ENCODE peak calls at places on chromosomes 1 and 21, in seven cellular contexts. One of them, this sample, is unnamed. For H4K20me1, the result is how much of the 10 kb centered on the place peaks cover.

GRCh38 chr1:97827887-97828286 is 92.9 kb downstream of the DPYD start:
- DNase-seq in GM12878: no peak
- DNase-seq in HepG2: no peak
- DNase-seq in GM23338: peak
- DNase-seq in SK-N-SH: no peak
- DNase-seq in HCT116: no peak
- DNase-seq in K562: no peak
- DNase-seq in this sample: no peak

GRCh38 chr1:67285780-67286488 is 21.7 kb upstream of the IL12RB2 start:
- DNase-seq in HCT116: no peak
- DNase-seq in GM23338: no peak
- DNase-seq in HepG2: no peak
- DNase-seq in K562: no peak
- DNase-seq in GM12878: peak
- DNase-seq in SK-N-SH: no peak
- DNase-seq in this sample: peak

GRCh38 chr1:196178083-196178635 is 430.1 kb downstream of the KCNT2 start:
- DNase-seq in HCT116: no peak
- DNase-seq in SK-N-SH: no peak
- DNase-seq in GM12878: no peak
- DNase-seq in GM23338: no peak
- DNase-seq in HepG2: no peak
- DNase-seq in K562: no peak
- DNase-seq in this sample: no peak

GRCh38 chr1:155649689-155650088 is 38.9 kb downstream of the YY1AP1 start:
- DNase-seq in GM23338: no peak
- DNase-seq in K562: no peak
- DNase-seq in GM12878: no peak
- DNase-seq in HCT116: no peak
- DNase-seq in HepG2: no peak
- DNase-seq in SK-N-SH: no peak
- DNase-seq in this sample: no peak

GRCh38 chr1:5729636-5730145 is 262.5 kb downstream of the NPHP4 start:
- DNase-seq in HCT116: no peak
- DNase-seq in GM23338: no peak
- DNase-seq in K562: no peak
- DNase-seq in HepG2: no peak
- DNase-seq in GM12878: no peak
- DNase-seq in SK-N-SH: no peak
- DNase-seq in this sample: no peak

GRCh38 chr1:152758636-152759035 is 811 bp downstream of the KPRP start:
- DNase-seq in GM12878: no peak
- DNase-seq in GM23338: no peak
- DNase-seq in HepG2: no peak
- DNase-seq in HCT116: no peak
- DNase-seq in SK-N-SH: no peak
- DNase-seq in K562: no peak
- DNase-seq in this sample: no peak

GRCh38 chr1:25869909-25870606 is 5.5 kb downstream of the PAQR7 start:
- DNase-seq in HCT116: no peak
- DNase-seq in GM12878: no peak
- DNase-seq in K562: peak
- DNase-seq in HepG2: no peak
- DNase-seq in SK-N-SH: peak
- DNase-seq in GM23338: peak
- DNase-seq in this sample: no peak

GRCh38 chr1:14598498-14599172 is at the start of gene KAZN:
- DNase-seq in HepG2: no peak
- DNase-seq in SK-N-SH: peak
- DNase-seq in K562: no peak
- DNase-seq in HCT116: no peak
- DNase-seq in GM12878: no peak
- DNase-seq in GM23338: peak
- DNase-seq in this sample: no peak

GRCh38 chr1:160438320-160438918 is 38.1 kb downstream of the VANGL2 start:
- DNase-seq in GM23338: no peak
- DNase-seq in GM12878: no peak
- DNase-seq in HCT116: no peak
- DNase-seq in SK-N-SH: no peak
- DNase-seq in K562: peak
- DNase-seq in HepG2: no peak
- DNase-seq in this sample: no peak

GRCh38 chr1:29883360-29883759 is 647.0 kb downstream of the PTPRU start:
- DNase-seq in HepG2: no peak
- DNase-seq in GM12878: no peak
- DNase-seq in SK-N-SH: no peak
- DNase-seq in GM23338: no peak
- DNase-seq in K562: no peak
- DNase-seq in HCT116: no peak
- DNase-seq in this sample: no peak

GRCh38 chr1:2443285-2444137 is 31.1 kb upstream of the PEX10 start:
- DNase-seq in HCT116: no peak
- DNase-seq in K562: no peak
- DNase-seq in GM12878: no peak
- DNase-seq in SK-N-SH: peak
- DNase-seq in GM23338: peak
- DNase-seq in HepG2: no peak
- DNase-seq in this sample: no peak

GRCh38 chr21:31176725-31177124 is 138.4 kb upstream of the KRTAP19-8 start:
- DNase-seq in SK-N-SH: no peak
- DNase-seq in HCT116: no peak
- DNase-seq in GM12878: no peak
- DNase-seq in HepG2: no peak
- DNase-seq in K562: no peak
- DNase-seq in GM23338: no peak
- DNase-seq in this sample: no peak

GRCh38 chr1:54377040-54377691 is 29.0 kb downstream of the SSBP3 start:
- DNase-seq in GM12878: no peak
- DNase-seq in SK-N-SH: no peak
- DNase-seq in HepG2: no peak
- DNase-seq in K562: peak
- DNase-seq in GM23338: no peak
- DNase-seq in HCT116: no peak
- DNase-seq in this sample: no peak
- TF ChIP-seq POLR2AphosphoS5 in GM12878: no peak
- TF ChIP-seq POLR2AphosphoS5 in SK-N-SH: no peak
- TF ChIP-seq POLR2AphosphoS5 in HepG2: no peak
- TF ChIP-seq POLR2AphosphoS5 in K562: peak
- TF ChIP-seq POLR2AphosphoS5 in GM23338: no peak
- TF ChIP-seq POLR2AphosphoS5 in HCT116: no peak
- TF ChIP-seq POLR2AphosphoS5 in this sample: no peak

GRCh38 chr21:25292396-25292795 is 314.9 kb downstream of the MRPL39 start:
- DNase-seq in HepG2: no peak
- DNase-seq in GM12878: no peak
- DNase-seq in HCT116: no peak
- DNase-seq in SK-N-SH: no peak
- DNase-seq in GM23338: peak
- DNase-seq in K562: no peak
- DNase-seq in this sample: no peak
- H4K20me1 ChIP-seq in HepG2: under half
- H4K20me1 ChIP-seq in GM12878: under half
- H4K20me1 ChIP-seq in HCT116: under half
- H4K20me1 ChIP-seq in SK-N-SH: under half
- H4K20me1 ChIP-seq in GM23338: under half
- H4K20me1 ChIP-seq in K562: under half
- H4K20me1 ChIP-seq in this sample: under half

GRCh38 chr1:230270940-230271325 is 155.2 kb downstream of the PGBD5 start:
- DNase-seq in GM23338: no peak
- DNase-seq in HepG2: no peak
- DNase-seq in SK-N-SH: peak
- DNase-seq in HCT116: no peak
- DNase-seq in GM12878: no peak
- DNase-seq in K562: no peak
- DNase-seq in this sample: no peak
- H3K27ac ChIP-seq in GM23338: no peak
- H3K27ac ChIP-seq in HepG2: no peak
- H3K27ac ChIP-seq in SK-N-SH: peak
- H3K27ac ChIP-seq in HCT116: no peak
- H3K27ac ChIP-seq in GM12878: no peak
- H3K27ac ChIP-seq in K562: peak
- H3K27ac ChIP-seq in this sample: peak

DNA sequence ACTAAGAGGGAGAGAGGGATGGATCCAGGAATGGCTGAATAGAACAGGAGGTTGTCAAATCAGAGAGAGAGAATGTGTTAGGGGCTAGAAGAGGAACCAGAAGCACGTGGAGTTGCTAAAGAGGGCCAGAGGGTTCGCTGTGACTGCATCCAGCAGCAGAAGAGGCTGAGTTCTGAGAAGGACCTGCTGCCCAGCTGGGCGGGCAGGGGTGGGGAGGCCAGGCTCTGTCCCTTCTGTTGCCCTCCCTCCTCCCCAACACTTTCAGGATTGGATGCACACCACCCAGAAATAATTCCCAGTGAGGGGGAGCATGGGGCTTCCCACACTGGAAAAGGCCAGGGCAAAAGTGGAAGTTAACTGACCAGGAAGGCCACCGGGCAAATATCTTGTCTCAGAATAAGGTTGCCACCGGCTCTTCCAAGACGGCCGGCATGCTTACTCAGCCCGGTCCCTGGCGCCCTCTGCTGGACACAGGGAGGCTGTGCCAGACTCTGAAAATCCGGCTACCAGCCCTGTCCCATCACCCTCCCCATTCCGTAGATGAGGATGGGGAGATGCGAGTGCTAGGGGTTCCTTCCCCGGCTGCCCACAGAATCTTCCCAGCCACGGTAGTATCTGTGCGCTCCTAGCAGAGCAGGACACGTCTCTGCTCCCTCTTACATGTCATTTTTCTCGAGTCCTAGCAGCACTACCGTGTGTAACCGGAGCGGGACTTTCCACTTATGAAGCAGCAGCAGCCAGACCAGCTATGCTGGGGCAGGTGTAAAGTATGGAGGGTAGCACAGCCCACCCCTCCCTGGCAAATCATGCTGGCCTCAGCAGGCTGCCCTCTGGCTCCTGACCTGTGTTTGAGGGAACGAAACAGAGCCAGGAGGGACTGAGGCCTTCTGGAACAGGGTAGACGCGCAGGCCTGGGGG is 46.8 kb upstream of the A3GALT2 start:
- DNase-seq in GM12878: no peak
- DNase-seq in HepG2: peak
- DNase-seq in HCT116: peak
- DNase-seq in GM23338: peak
- DNase-seq in K562: peak
- DNase-seq in SK-N-SH: peak
- DNase-seq in this sample: peak
- TF ChIP-seq POLR2AphosphoS5 in GM12878: no peak
- TF ChIP-seq POLR2AphosphoS5 in HepG2: no peak
- TF ChIP-seq POLR2AphosphoS5 in HCT116: no peak
- TF ChIP-seq POLR2AphosphoS5 in GM23338: no peak
- TF ChIP-seq POLR2AphosphoS5 in K562: no peak
- TF ChIP-seq POLR2AphosphoS5 in SK-N-SH: no peak
- TF ChIP-seq POLR2AphosphoS5 in this sample: no peak

GRCh38 chr1:198850196-198850595 is 211.4 kb downstream of the PTPRC start:
- DNase-seq in K562: no peak
- DNase-seq in SK-N-SH: no peak
- DNase-seq in HepG2: no peak
- DNase-seq in GM12878: no peak
- DNase-seq in HCT116: no peak
- DNase-seq in GM23338: no peak
- DNase-seq in this sample: no peak
- H4K20me1 ChIP-seq in K562: under half
- H4K20me1 ChIP-seq in SK-N-SH: under half
- H4K20me1 ChIP-seq in HepG2: under half
- H4K20me1 ChIP-seq in GM12878: under half
- H4K20me1 ChIP-seq in HCT116: under half
- H4K20me1 ChIP-seq in GM23338: under half
- H4K20me1 ChIP-seq in this sample: under half

DNA sequence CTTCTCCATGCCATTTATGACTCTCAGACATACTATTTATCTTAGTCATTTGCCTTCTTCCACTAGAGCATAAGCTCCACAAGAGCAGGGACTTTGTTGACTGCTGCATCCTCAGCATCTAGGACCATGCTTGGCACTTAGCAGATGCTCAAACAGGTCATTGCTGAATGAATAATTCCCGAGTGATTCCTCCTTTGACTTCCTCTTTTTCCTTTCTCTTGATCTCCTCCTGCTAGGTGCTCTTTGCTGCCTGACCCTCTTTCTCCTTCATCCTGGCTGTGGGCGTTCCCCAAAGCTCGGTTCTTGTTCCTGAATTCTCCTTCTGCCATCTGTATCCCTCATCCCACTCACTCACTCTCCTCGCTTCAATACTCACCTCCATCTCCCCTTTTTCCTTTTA is 23.5 kb downstream of the SYT6 start:
- DNase-seq in GM12878: no peak
- DNase-seq in SK-N-SH: no peak
- DNase-seq in K562: no peak
- DNase-seq in HCT116: no peak
- DNase-seq in GM23338: no peak
- DNase-seq in HepG2: no peak
- DNase-seq in this sample: no peak
- H3K27ac ChIP-seq in GM12878: no peak
- H3K27ac ChIP-seq in SK-N-SH: no peak
- H3K27ac ChIP-seq in K562: no peak
- H3K27ac ChIP-seq in HCT116: no peak
- H3K27ac ChIP-seq in GM23338: no peak
- H3K27ac ChIP-seq in HepG2: no peak
- H3K27ac ChIP-seq in this sample: no peak

DNA sequence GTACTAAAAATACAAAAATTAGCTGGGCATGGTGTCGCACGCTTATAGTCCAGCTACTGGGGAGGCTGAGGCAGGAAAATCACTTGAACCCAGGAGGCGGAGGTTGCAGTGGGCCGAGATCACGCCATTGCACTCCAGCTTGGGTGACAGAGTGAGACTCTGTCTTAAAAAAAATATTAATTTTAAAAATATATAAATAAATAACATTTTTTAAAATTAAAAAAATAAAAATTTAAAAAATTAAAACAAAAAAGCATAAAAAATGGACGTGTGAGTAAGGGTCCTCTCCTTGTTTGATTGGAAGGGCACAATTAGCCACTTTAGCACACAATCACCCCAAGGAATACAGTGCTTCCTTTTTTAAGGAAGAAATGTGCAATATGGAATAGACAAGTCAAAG is 18.6 kb downstream of the EBNA1BP2 start:
- DNase-seq in HepG2: no peak
- DNase-seq in SK-N-SH: no peak
- DNase-seq in GM23338: no peak
- DNase-seq in GM12878: no peak
- DNase-seq in K562: no peak
- DNase-seq in HCT116: no peak
- DNase-seq in this sample: no peak
- TF ChIP-seq POLR2AphosphoS5 in HepG2: no peak
- TF ChIP-seq POLR2AphosphoS5 in SK-N-SH: no peak
- TF ChIP-seq POLR2AphosphoS5 in GM23338: no peak
- TF ChIP-seq POLR2AphosphoS5 in GM12878: no peak
- TF ChIP-seq POLR2AphosphoS5 in K562: no peak
- TF ChIP-seq POLR2AphosphoS5 in HCT116: no peak
- TF ChIP-seq POLR2AphosphoS5 in this sample: no peak

GRCh38 chr1:16349847-16350406 is 2.4 kb downstream of the FBXO42 start:
- DNase-seq in HCT116: no peak
- DNase-seq in HepG2: no peak
- DNase-seq in GM12878: no peak
- DNase-seq in K562: no peak
- DNase-seq in SK-N-SH: no peak
- DNase-seq in GM23338: no peak
- DNase-seq in this sample: no peak
- H4K20me1 ChIP-seq in HCT116: under half
- H4K20me1 ChIP-seq in HepG2: under half
- H4K20me1 ChIP-seq in GM12878: under half
- H4K20me1 ChIP-seq in K562: under half
- H4K20me1 ChIP-seq in SK-N-SH: under half
- H4K20me1 ChIP-seq in GM23338: under half
- H4K20me1 ChIP-seq in this sample: under half